ENCODE peak calls at places on chromosomes 2 and 18, in seven cellular contexts. Z is lower leg skin, V is thoracic aorta, N is PC-3, I is sigmoid colon, J is AG09309, L is cardiac fibroblast. O is an unnamed sample.

GRCh38 chr2:206086683-206087350 is 843 bp upstream of the INO80D start:
- DNase-seq in V (no peak), J (no peak), I (no peak), L (peak; percentile 32), N (peak; percentile 37), Z (no peak), O (no peak)

GRCh38 chr2:105576440-105577241 is 168.1 kb upstream of the NCK2 start:
- DNase-seq in V (no peak), J (peak; percentile 56), N (peak; percentile 80), Z (no peak), L (peak; percentile 81), I (no peak), O (peak; percentile 64)

GRCh38 chr2:40451926-40452605 is at the start of gene SLC8A1:
- DNase-seq in L (peak; percentile 58), I (peak; percentile 68), N (no peak), J (no peak), V (no peak), Z (no peak), O (peak; percentile 48)

GRCh38 chr18:5237083-5237722 is 40.1 kb upstream of the AKAIN1 start:
- DNase-seq in J (no peak), Z (no peak), V (no peak), N (peak; percentile 2), I (peak; percentile 63), L (no peak), O (peak; percentile 13)

GRCh38 chr2:239235311-239235710 is 165.5 kb downstream of the HDAC4 start:
- DNase-seq in V (no peak), I (peak; percentile 37), L (no peak), Z (no peak), J (no peak), N (no peak), O (no peak)

GRCh38 chr2:190119257-190119656 is 56.7 kb upstream of the MSTN start:
- DNase-seq in I (no peak), J (no peak), Z (no peak), N (no peak), L (no peak), V (no peak), O (no peak)

GRCh38 chr2:151153601-151154000 is 108.1 kb downstream of the RBM43 start:
- DNase-seq in V (no peak), Z (no peak), L (no peak), N (no peak), I (no peak), J (no peak), O (no peak)

GRCh38 chr2:1553671-1554295 is 140.5 kb downstream of the TPO start:
- DNase-seq in Z (no peak), L (peak; percentile 69), N (peak; percentile 67), J (peak; percentile 87), I (no peak), V (no peak), O (peak; percentile 84)

GRCh38 chr18:58417752-58418151 is 211.1 kb downstream of the ALPK2 start:
- DNase-seq in J (no peak), I (no peak), N (peak; percentile 88), L (peak; percentile 93), Z (no peak), V (no peak), O (peak; percentile 6)

GRCh38 chr18:25921677-25922421 is 168.6 kb downstream of the SS18 start:
- DNase-seq in V (no peak), L (peak; percentile 42), Z (no peak), N (peak; percentile 60), J (no peak), I (no peak), O (peak; percentile 7)

GRCh38 chr2:219060821-219061791 is at the start of gene IHH:
- DNase-seq in I (no peak), L (no peak), N (peak; percentile 21), Z (no peak), V (no peak), J (no peak), O (no peak)

GRCh38 chr2:19883971-19884720 is 17.6 kb downstream of the TTC32 start:
- DNase-seq in Z (no peak), I (peak; percentile 25), N (no peak), V (no peak), J (no peak), L (no peak), O (no peak)

GRCh38 chr18:3889803-3890202 is 439.8 kb downstream of the TGIF1 start:
- DNase-seq in V (no peak), J (peak; percentile 51), L (peak; percentile 57), Z (no peak), I (no peak), N (no peak), O (peak; percentile 55)

GRCh38 chr2:100592226-100592625 is 29.4 kb downstream of the PDCL3 start:
- DNase-seq in I (no peak), Z (no peak), V (no peak), N (no peak), L (peak; percentile 42), J (no peak), O (peak; percentile 50)

GRCh38 chr2:102540882-102541281 is 67.9 kb downstream of the SLC9A4 start:
- DNase-seq in I (no peak), Z (no peak), N (peak; percentile 64), V (no peak), J (no peak), L (no peak), O (no peak)

GRCh38 chr2:37827911-37828411 is 97.1 kb upstream of the RMDN2 start:
- DNase-seq in L (peak; percentile 56), Z (no peak), N (peak; percentile 39), J (peak; percentile 46), V (no peak), I (no peak), O (peak; percentile 93)

GRCh38 chr2:175097297-175097696 is 70.7 kb downstream of the ATF2 start:
- DNase-seq in J (peak; percentile 5), I (no peak), Z (no peak), V (no peak), N (peak; percentile 70), L (peak; percentile 92), O (peak; percentile 35)

GRCh38 chr2:41932241-41933034 is 115.4 kb upstream of the PKDCC start:
- DNase-seq in V (no peak), N (no peak), J (no peak), Z (peak; percentile 68), L (peak; percentile 46), I (peak; percentile 82), O (peak; percentile 82)

GRCh38 chr18:59691046-59691395 is 6.2 kb downstream of the CCBE1 start:
- DNase-seq in J (no peak), Z (no peak), L (peak; percentile 38), N (peak; percentile 94), V (no peak), I (no peak), O (peak; percentile 86)

GRCh38 chr2:10238396-10238795 is 64.3 kb upstream of the HPCAL1 start:
- DNase-seq in N (no peak), V (no peak), Z (no peak), J (no peak), I (peak; percentile 36), L (no peak), O (no peak)

GRCh38 chr18:72672364-72673151 is 128.4 kb upstream of the CBLN2 start:
- DNase-seq in L (peak; percentile 57), V (no peak), J (peak; percentile 8), N (peak; percentile 62), I (no peak), Z (no peak), O (peak; percentile 21)

GRCh38 chr2:72138011-72138881 is 9.4 kb downstream of the CYP26B1 start:
- DNase-seq in Z (no peak), V (no peak), I (peak; percentile 55), N (peak; percentile 8), L (no peak), J (no peak), O (no peak)

GRCh38 chr2:177072069-177072468 is 140.5 kb upstream of the HNRNPA3 start:
- DNase-seq in N (no peak), I (no peak), L (no peak), V (no peak), Z (no peak), J (no peak), O (peak; percentile 4)

DNA sequence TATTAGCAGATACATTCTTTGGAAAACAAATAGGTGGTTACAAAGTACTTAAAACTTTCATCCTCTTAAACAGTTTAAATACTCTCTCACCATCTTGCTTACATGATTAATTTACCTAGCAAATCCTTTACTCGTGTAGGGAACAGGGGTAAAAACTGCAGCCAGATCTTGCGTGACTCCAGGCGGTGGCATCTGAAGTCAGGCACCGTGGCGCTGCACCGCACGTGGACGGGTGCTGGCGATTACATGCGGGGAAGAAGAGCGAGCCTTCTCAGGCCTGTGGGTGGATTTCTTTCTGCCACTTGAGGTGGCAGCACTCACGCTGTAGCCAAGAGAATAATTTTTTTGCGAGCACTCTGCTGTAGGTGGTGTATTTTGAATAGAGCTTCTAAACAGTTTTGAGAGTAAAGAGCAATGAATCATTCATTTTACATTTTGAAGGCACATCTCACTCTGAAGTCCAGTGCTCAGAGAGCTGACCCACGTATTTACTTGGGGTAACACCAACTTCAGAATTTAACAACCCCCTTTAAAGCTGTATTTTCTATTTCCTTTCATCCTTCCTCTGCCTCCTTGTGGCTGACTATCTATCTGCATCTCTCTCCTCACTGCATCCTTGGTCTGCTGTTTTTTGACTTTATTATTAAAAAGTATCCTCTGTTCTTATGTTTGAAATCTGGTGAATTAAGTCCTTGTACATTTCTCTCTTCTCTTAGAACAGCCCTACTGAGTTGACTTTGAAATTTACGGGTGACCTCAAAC is 68.9 kb downstream of the EPAS1 start:
- DNase-seq in I (no peak), N (peak; percentile 27), L (peak; percentile 39), Z (no peak), V (no peak), J (no peak), O (no peak)
- TF ChIP-seq CTCF in I (peak; percentile 47), N (peak; percentile 76), L (peak; percentile 45), Z (no peak), V (peak; percentile 44), J (peak; percentile 64), O (peak; percentile 58)

DNA sequence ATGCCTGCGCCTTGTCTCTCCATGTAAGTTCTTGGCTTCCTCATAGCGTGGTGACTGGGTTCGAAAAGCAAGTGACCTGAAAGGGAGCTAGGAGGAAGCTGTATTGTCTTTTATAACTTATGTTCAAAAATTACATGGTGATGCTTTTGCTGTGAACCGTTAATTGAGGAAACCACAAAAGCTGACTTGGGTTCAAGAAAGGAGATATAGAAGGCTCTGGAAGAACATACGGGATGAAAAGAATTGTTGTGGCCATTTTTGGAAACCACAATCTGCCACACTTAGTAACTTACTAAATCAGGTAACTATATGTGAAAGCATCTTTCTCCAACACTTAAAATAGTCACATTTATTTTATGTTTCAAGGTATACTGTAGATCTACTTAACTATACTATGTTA is 177.0 kb upstream of the RBMS1 start:
- DNase-seq in V (no peak), L (no peak), Z (no peak), I (no peak), J (no peak), N (no peak), O (no peak)
- H3K4me3 ChIP-seq in V (no peak overlapping the region), L (no peak overlapping the region), Z (no peak overlapping the region), I (no peak overlapping the region), J (no peak overlapping the region), N (no peak overlapping the region), O (no peak overlapping the region)

DNA sequence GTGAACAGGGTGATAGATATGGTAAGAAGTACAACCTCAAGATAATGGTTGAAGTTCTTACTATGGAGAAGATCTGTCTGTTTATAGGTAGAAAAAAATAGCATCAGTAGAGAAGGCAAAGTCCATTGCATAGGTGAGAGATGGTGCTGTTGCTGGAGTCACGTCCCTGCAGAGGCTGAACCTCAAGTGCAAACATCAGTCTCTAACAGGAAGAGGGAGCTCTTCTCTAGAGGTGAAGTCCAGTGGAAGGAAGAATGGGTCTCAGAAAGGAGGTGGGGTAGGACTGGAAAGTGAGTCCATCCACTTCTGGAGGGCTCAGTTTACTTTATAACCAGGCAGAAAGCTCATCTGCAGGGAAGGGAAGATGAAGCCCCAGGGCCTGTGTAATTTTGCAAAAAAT is 337.7 kb downstream of the MEIS1 start:
- DNase-seq in I (no peak), N (no peak), Z (no peak), J (no peak), L (peak; percentile 2), V (no peak), O (no peak)
- TF ChIP-seq CTCF in I (no peak), N (no peak), Z (no peak), J (no peak), L (no peak), V (no peak), O (no peak)

GRCh38 chr2:149329068-149329467 is 1.3 kb upstream of the LYPD6 start:
- DNase-seq in L (no peak), N (peak; percentile 14), Z (no peak), J (no peak), I (no peak), V (no peak), O (no peak)
- H3K4me3 ChIP-seq in L (no peak overlapping the region), N (peak overlapping the region; percentile 92), Z (no peak overlapping the region), J (no peak overlapping the region), I (no peak overlapping the region), V (peak overlapping the region; percentile 78), O (no peak overlapping the region)

O was measured in AG10803.